ENCODE peak calls at places on chromosome 1, in eight cellular contexts. U is skeletal muscle cell; B is anterior cingulate cortex; W is activated T-cell treated with anti-CD3 and anti-CD28 coated beads, Interleukin-2, amount 50 U/mL, for 1 hour; N is lung; P is EH; Q is astrocyte of the spinal cord; E is T1000. J is an unnamed sample.
A peak's percentile ranks its signal among the peaks of the same experiment; 100 is the strongest.

GRCh38 chr1:167455786-167456446 is 62.4 kb downstream of the CD247 start:
- DNase-seq in N (no peak), W (no peak), P (peak; percentile 24), U (no peak), Q (no peak), E (no peak), B (no peak), J (no peak)

GRCh38 chr1:103108525-103109150 is 316 bp upstream of the COL11A1 start:
- DNase-seq in N (no peak), W (no peak), Q (peak; percentile 72), E (no peak), B (no peak), U (no peak), P (peak; percentile 86), J (no peak)

GRCh38 chr1:24267003-24267402 is 52.2 kb upstream of the GRHL3 start:
- DNase-seq in Q (no peak), B (no peak), P (no peak), W (no peak), N (no peak), U (no peak), E (no peak), J (no peak)

GRCh38 chr1:41362749-41363631 is 1.8 kb downstream of the FOXO6 start:
- DNase-seq in W (no peak), P (no peak), N (no peak), U (no peak), B (no peak), E (no peak), Q (no peak), J (no peak)

GRCh38 chr1:156838972-156839371 is 19.9 kb downstream of the INSRR start:
- DNase-seq in E (no peak), U (no peak), B (no peak), W (peak; percentile 63), P (no peak), N (no peak), Q (no peak), J (no peak)

GRCh38 chr1:103265551-103265950 is 157.2 kb upstream of the COL11A1 start:
- DNase-seq in Q (peak; percentile 53), W (no peak), N (no peak), U (no peak), B (no peak), E (no peak), P (peak; percentile 71), J (no peak)

GRCh38 chr1:157490337-157491165 is 61.8 kb downstream of the FCRL5 start:
- DNase-seq in B (peak; percentile 24), E (no peak), N (peak; percentile 75), P (peak; percentile 65), W (peak; percentile 48), Q (peak; percentile 62), U (peak; percentile 10), J (no peak)

GRCh38 chr1:211601982-211602644 is 23.2 kb upstream of the SLC30A1 start:
- DNase-seq in Q (no peak), B (no peak), W (no peak), U (no peak), E (no peak), P (peak; percentile 23), N (no peak), J (no peak)

GRCh38 chr1:109659145-109659544 is 3.2 kb downstream of the GSTM4 start:
- DNase-seq in B (no peak), Q (no peak), W (no peak), E (no peak), P (no peak), U (no peak), N (peak; percentile 7), J (no peak)

GRCh38 chr1:116944613-116945012 is 34.9 kb downstream of the PTGFRN start:
- DNase-seq in N (no peak), W (no peak), Q (no peak), P (no peak), B (no peak), E (no peak), U (no peak), J (no peak)

J was measured in GOT3.